ENCODE peak calls at places on chromosomes 4 and X, in nine cellular contexts. P, Z, R, U, F, X, L, I and G are unnamed samples.

GRCh38 chr4:112978691-112979472 is 70.6 kb upstream of the ANK2 start:
- DNase-seq in P (no peak), Z (no peak), R (no peak), U (no peak), F (no peak), X (no peak), L (no peak), I (no peak), G (no peak)

GRCh38 chr4:23631255-23631950 is 258.4 kb downstream of the PPARGC1A start:
- DNase-seq in P (no peak), Z (no peak), R (no peak), U (no peak), F (no peak), X (no peak), L (no peak), I (no peak), G (no peak)

GRCh38 chrX:31136144-31136572 is 64.3 kb upstream of the FTHL17 start:
- DNase-seq in P (no peak), Z (no peak), R (no peak), U (no peak), F (no peak), X (no peak), L (no peak), I (no peak), G (no peak)

GRCh38 chr4:188127157-188127874 is 11.9 kb upstream of the TRIML1 start:
- DNase-seq in P (no peak), Z (peak; percentile 30), R (peak; percentile 67), U (no peak), F (no peak), X (no peak), L (no peak), I (no peak), G (no peak)

GRCh38 chr4:124890522-124890921 is 178.0 kb upstream of the ANKRD50 start:
- DNase-seq in P (no peak), Z (no peak), R (no peak), U (no peak), F (no peak), X (no peak), L (no peak), I (no peak), G (no peak)

GRCh38 chr4:16582526-16582925 is 315.9 kb downstream of the LDB2 start:
- DNase-seq in P (peak; percentile 17), Z (no peak), R (no peak), U (peak; percentile 54), F (no peak), X (no peak), L (no peak), I (no peak), G (no peak)

GRCh38 chr4:5127556-5127955 is 76.3 kb downstream of the STK32B start:
- DNase-seq in P (no peak), Z (no peak), R (no peak), U (no peak), F (no peak), X (no peak), L (no peak), I (no peak), G (no peak)

GRCh38 chr4:67122029-67122428 is 423.3 kb downstream of the CENPC start:
- DNase-seq in P (no peak), Z (no peak), R (peak; percentile 14), U (peak; percentile 52), F (no peak), X (peak; percentile 1), L (no peak), I (no peak), G (no peak)

GRCh38 chrX:106707771-106708454 is 18.6 kb upstream of the RNF128 start:
- DNase-seq in P (no peak), Z (peak; percentile 49), R (peak; percentile 55), U (no peak), F (no peak), X (no peak), L (no peak), I (no peak), G (no peak)

DNA sequence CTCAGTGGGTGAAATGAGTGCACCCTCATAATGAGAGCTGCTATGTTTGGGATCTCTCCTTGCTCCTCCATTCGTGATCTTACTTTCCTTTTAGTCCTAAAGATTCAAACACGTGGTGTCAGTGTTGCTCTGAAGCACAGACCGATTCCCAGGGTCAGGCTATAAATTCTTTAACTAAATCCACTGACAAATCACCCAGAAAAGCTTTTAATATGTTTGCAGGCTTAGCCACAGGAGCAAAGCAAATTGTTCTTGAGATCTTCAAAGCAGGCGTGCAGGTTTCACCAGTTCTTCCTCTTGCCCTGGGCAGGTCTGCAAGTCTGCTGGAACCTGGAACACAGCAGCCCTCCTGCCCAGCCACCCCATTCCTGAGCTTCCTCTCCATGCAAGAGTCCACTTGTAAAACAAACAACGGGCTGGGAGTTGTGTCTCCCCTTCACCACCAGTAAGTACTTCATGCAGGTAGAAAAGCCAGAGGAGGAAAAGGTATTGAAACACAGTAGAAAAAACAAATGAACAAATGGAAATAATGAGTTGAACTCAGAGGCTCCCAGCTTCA is 70.1 kb upstream of the ENPP6 start:
- DNase-seq in P (no peak), Z (peak; percentile 21), R (no peak), U (peak; percentile 15), F (peak; percentile 74), X (peak; percentile 55), L (no peak), I (peak; percentile 72), G (peak; percentile 74)
- TF ChIP-seq CTCF in P (peak; percentile 9), Z (peak; percentile 43), R (no peak), U (peak; percentile 16), F (no peak), X (no peak), L (no peak), I (peak; percentile 29), G (peak; percentile 49)

GRCh38 chr4:40350627-40351227 is 15.6 kb downstream of the CHRNA9 start:
- DNase-seq in P (no peak), Z (no peak), R (peak; percentile 48), U (no peak), F (no peak), X (no peak), L (no peak), I (no peak), G (no peak)
- H3K27ac ChIP-seq in P (no peak overlapping the region), Z (no peak overlapping the region), R (peak overlapping the region; percentile 71), U (no peak overlapping the region), F (no peak overlapping the region), X (no peak overlapping the region), L (no peak overlapping the region), I (no peak overlapping the region), G (no peak overlapping the region)

GRCh38 chr4:7394184-7394575 is 40.5 kb downstream of the PSAPL1 start:
- DNase-seq in P (no peak), Z (no peak), R (no peak), U (no peak), F (no peak), X (no peak), L (no peak), I (no peak), G (no peak)

GRCh38 chr4:7390906-7391636 is 43.7 kb downstream of the PSAPL1 start:
- DNase-seq in P (no peak), Z (no peak), R (no peak), U (no peak), F (peak; percentile 25), X (no peak), L (no peak), I (peak; percentile 20), G (peak; percentile 18)

GRCh38 chr4:7391637-7392437 is 42.9 kb downstream of the PSAPL1 start:
- DNase-seq in P (no peak), Z (no peak), R (no peak), U (no peak), F (peak; percentile 33), X (no peak), L (no peak), I (no peak), G (peak; percentile 20)

GRCh38 chr4:7393491-7394183 is 41.1 kb downstream of the PSAPL1 start:
- DNase-seq in P (no peak), Z (no peak), R (no peak), U (no peak), F (peak; percentile 48), X (no peak), L (no peak), I (peak; percentile 18), G (no peak)

DNA sequence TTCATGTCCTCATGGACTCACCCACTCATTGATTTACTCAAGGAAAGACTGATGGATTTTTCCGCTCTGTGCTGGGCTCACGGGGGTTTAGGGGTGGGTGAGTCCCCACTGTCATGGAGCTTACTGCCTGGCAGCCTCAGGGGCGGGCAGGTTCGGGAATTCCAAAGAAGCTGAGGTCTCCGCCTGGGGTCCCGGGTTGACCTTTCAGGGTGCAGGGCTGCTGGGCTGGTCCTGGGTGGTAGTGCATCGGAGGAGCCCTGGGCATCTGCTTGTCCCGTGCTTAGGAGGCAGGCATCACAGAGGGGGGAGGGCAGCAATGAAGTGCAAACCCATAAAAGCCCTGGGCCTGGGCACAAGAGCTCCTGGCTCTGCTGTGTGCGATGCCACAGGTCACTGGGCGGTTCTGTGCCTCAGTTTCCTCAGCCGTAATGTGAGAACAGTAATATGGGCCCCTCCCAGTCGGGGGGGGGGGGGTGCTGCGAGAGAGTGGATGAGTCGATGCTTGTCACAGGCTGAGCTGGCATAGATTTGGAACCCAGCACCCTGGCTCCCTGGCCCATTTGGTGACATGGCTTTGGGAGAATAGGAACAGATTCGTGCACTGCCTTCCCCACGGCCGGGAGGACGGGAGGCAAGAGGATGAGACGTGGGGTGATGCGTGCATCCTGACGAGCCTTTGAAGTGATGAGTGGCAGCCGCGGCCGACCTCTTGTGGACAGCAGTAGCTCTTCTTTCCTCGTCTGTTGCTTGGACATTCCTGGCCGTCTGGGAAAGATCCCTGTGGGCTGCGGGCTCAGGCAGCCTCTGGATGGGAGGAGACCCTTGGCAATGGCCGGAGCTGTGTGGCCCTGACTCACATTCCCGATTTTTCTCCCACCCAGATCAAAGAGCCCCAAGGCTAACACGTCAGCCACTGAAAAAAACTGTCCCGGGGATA is 42.0 kb downstream of the PSAPL1 start:
- DNase-seq in P (no peak), Z (no peak), R (no peak), U (peak; percentile 28), F (peak; percentile 40), X (no peak), L (peak; percentile 70), I (peak; percentile 41), G (peak; percentile 21)
- TF ChIP-seq CTCF in P (no peak), Z (no peak), R (no peak), U (no peak), F (no peak), X (no peak), L (peak; percentile 14), I (no peak), G (no peak)

GRCh38 chr4:654526-654845 is 19.6 kb downstream of the ATP5ME start:
- DNase-seq in P (no peak), Z (no peak), R (no peak), U (no peak), F (no peak), X (no peak), L (no peak), I (peak; percentile 42), G (no peak)

GRCh38 chr4:656651-657337 is 17.3 kb downstream of the ATP5ME start:
- DNase-seq in P (no peak), Z (no peak), R (no peak), U (peak; percentile 2), F (no peak), X (no peak), L (no peak), I (peak; percentile 44), G (no peak)

GRCh38 chr4:654871-655734 is 19.0 kb downstream of the ATP5ME start:
- DNase-seq in P (no peak), Z (no peak), R (no peak), U (peak; percentile 1), F (no peak), X (no peak), L (no peak), I (peak; percentile 41), G (no peak)

GRCh38 chr4:657338-658030 is 16.6 kb downstream of the ATP5ME start:
- DNase-seq in P (no peak), Z (no peak), R (no peak), U (peak; percentile 2), F (no peak), X (no peak), L (no peak), I (peak; percentile 38), G (no peak)

GRCh38 chr4:655735-656151 is 18.3 kb downstream of the ATP5ME start:
- DNase-seq in P (no peak), Z (no peak), R (no peak), U (peak; percentile 1), F (no peak), X (no peak), L (no peak), I (peak; percentile 45), G (no peak)
- H3K27ac ChIP-seq in P (no peak overlapping the region), Z (no peak overlapping the region), R (no peak overlapping the region), U (no peak overlapping the region), F (no peak overlapping the region), X (no peak overlapping the region), L (no peak overlapping the region), I (no peak overlapping the region), G (no peak overlapping the region)